ENCODE peak calls at places on chromosomes 6 and 20, in four cellular contexts. D is kidney, B is prostate gland, H is Peyer's patch. X is an unnamed sample.

GRCh38 chr6:112225691-112226090 is 28.7 kb downstream of the LAMA4 start:
- DNase-seq in B (no peak), H (no peak), D (no peak), X (no peak)

GRCh38 chr6:27772261-27773001 is 139.8 kb downstream of the OR2B2 start:
- DNase-seq in H (peak), B (peak), D (peak), X (peak)

GRCh38 chr6:113184291-113184690 is 672.9 kb upstream of the MARCKS start:
- DNase-seq in B (no peak), H (no peak), D (no peak), X (no peak)

GRCh38 chr6:57267586-57268293 is 45.6 kb upstream of the RAB23 start:
- DNase-seq in B (no peak), H (peak), D (no peak), X (no peak)

GRCh38 chr6:144008501-144009245 is 614 bp upstream of the PLAGL1 start:
- DNase-seq in D (no peak), B (no peak), H (no peak), X (no peak)

GRCh38 chr20:37365760-37366638 is 20.1 kb downstream of the SRC start:
- DNase-seq in H (no peak), B (no peak), D (no peak), X (no peak)

GRCh38 chr6:2663123-2663522 is 87.6 kb downstream of the MYLK4 start:
- DNase-seq in D (peak), B (no peak), H (no peak), X (no peak)

GRCh38 chr6:28807682-28808280 is 116.0 kb downstream of the TRIM27 start:
- DNase-seq in D (no peak), H (no peak), B (no peak), X (no peak)

GRCh38 chr20:24705486-24705885 is 236.1 kb downstream of the SYNDIG1 start:
- DNase-seq in H (no peak), B (no peak), D (no peak), X (peak)

GRCh38 chr6:158168054-158168303 is at the start of gene SERAC1:
- DNase-seq in H (no peak), D (no peak), B (no peak), X (peak)

GRCh38 chr6:138017156-138017757 is 90.0 kb downstream of the PERP start:
- DNase-seq in H (no peak), B (no peak), D (no peak), X (no peak)

GRCh38 chr6:83517500-83517899 is 5.2 kb downstream of the PRSS35 start:
- DNase-seq in H (no peak), B (no peak), D (no peak), X (no peak)

GRCh38 chr6:13355043-13355945 is 27.0 kb upstream of the TBC1D7 start:
- DNase-seq in H (peak), B (peak), D (no peak), X (no peak)

GRCh38 chr6:125157725-125158124 is 4.2 kb downstream of the TPD52L1 start:
- DNase-seq in H (no peak), B (no peak), D (no peak), X (no peak)

GRCh38 chr6:151284012-151284411 is 44.2 kb downstream of the AKAP12 start:
- DNase-seq in B (no peak), D (no peak), H (no peak), X (no peak)

GRCh38 chr6:151288711-151289398 is 49.1 kb downstream of the AKAP12 start:
- DNase-seq in H (no peak), B (no peak), D (no peak), X (no peak)

GRCh38 chr6:151286192-151286591 is 46.4 kb downstream of the AKAP12 start:
- DNase-seq in D (no peak), H (no peak), B (no peak), X (no peak)

GRCh38 chr6:151285121-151285520 is 45.4 kb downstream of the AKAP12 start:
- DNase-seq in B (no peak), H (no peak), D (no peak), X (no peak)

DNA sequence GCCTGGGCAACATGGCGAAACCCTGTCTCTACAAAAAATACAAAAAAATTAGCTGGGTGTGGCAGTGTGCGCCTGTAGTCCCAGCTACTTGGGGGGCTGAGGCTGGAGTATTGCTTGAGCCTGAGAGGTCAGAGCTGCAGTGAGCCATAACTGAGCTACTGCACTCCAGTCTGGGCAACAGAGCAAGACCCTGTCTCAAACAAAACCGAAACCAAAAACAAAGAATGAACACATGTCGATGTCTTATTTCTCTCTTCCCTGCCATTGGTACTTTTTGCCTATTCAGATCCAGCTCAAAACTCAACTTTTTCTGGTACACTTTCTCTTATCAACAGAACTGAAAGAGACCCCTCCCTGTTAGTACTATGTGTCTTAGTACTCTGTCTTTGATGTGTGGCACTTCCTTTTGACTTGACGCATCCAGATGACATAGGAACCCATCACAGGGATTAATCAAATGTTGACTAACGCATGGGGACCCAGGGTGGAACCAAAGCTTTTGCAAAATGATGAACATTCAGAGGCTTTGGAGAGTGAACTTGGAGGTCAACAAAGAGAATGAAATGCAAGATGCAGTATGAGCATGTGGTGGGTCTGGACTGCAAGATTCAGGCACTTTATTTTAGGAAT is 44.8 kb downstream of the AKAP12 start:
- DNase-seq in H (no peak), D (no peak), B (no peak), X (no peak)
- H3K27ac ChIP-seq in H (no peak), D (peak), B (no peak), X (no peak)

DNA sequence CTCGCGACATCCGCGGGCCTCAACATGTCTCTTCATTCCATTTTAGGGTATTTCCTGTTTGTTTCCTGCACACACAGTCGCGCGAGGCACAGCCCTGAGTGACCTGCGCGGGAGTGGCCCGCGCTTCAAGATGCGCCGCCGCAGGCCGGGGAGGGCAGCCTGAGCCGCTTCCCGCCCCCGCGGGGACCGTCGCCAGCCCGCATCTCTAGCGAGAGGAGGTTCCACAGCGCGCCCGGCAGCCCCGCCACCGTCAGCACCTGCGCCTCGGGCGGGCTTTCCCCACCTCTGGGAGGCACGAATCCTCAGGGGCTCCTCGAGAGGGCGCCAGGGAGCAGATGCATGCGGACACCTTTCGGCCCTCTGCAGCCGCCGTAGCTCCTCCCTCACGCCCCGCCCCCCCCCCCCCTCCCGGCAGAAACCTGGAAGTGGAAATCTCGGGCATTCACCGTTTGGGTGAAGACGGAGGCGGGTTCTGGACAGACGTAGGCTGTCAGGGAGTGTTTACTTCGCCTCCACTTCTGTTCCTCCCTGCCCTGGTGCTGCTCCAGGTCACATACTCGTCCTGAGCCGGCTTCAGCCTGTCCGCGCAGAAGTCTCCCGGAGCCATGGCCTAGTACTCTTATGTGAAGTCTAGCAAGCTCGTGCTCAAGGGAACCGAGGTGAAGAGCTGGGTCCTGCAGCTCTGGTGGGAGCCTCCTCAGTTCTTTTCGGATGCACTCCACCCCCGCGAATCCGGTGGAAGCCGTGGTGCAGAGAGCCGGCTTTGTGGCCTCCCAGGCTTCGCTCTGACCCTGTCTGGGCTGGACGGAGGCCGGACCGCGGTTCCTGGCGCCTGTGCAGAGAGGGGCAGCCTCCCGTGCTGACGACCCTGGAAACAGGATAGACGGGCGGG is 880.5 kb upstream of the DEFB115 start:
- DNase-seq in H (peak), B (peak), D (peak), X (no peak)
- H3K27ac ChIP-seq in H (peak), B (peak), D (peak), X (peak)

GRCh38 chr20:32970115-32970972 is 33.9 kb downstream of the SUN5 start:
- DNase-seq in D (peak), H (no peak), B (no peak), X (no peak)
- H3K27ac ChIP-seq in D (no peak), H (peak), B (no peak), X (no peak)

GRCh38 chr6:139600313-139600712 is 225.9 kb upstream of the CITED2 start:
- DNase-seq in B (no peak), D (no peak), H (no peak), X (no peak)

GRCh38 chr6:139600919-139601470 is 226.5 kb upstream of the CITED2 start:
- DNase-seq in D (no peak), B (no peak), H (no peak), X (no peak)

GRCh38 chr6:139595183-139595582 is 220.7 kb upstream of the CITED2 start:
- DNase-seq in H (no peak), D (no peak), B (no peak), X (no peak)

GRCh38 chr6:139597087-139597763 is 222.8 kb upstream of the CITED2 start:
- DNase-seq in D (no peak), B (peak), H (no peak), X (no peak)

DNA sequence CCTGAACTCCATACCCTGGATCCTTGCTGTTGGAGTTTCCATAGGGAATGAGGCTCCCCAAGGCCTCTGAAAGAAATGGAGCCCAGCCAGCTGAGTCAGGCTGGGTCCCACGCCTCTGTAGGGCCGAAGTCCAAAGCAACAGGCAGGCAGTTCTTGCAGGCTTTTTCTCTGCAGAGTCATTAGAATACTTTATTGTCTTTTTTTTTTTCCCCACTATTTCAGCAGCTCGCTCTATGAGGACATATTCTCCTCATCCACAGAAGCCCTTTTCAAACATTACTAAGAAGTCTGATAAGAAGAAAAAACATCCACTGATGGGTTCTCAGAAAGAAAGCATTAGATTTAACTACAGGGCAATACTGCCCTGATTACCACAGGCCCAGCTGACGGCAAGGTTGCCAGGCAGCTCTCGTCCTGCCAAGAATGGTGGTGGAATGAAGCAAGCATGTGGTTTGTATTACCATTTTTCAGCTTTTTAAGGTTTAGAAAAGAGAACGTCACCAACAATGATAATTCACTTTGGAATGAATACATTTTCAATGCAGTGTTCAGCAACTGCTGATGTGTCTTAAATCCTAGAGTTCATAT is 223.4 kb upstream of the CITED2 start:
- DNase-seq in H (no peak), D (peak), B (peak), X (peak)
- H3K27ac ChIP-seq in H (no peak), D (peak), B (peak), X (peak)

GRCh38 chr6:52014391-52014790 is 73.0 kb downstream of the PKHD1 start:
- DNase-seq in D (no peak), H (no peak), B (no peak), X (no peak)
- H3K27ac ChIP-seq in D (no peak), H (no peak), B (peak), X (no peak)

GRCh38 chr6:33697845-33698244 is 13.7 kb downstream of the UQCC2 start:
- DNase-seq in H (no peak), B (no peak), D (peak), X (no peak)
- H3K27ac ChIP-seq in H (peak), B (peak), D (no peak), X (no peak)